ENCODE peak calls at places on chromosome 10, in eight cellular contexts. F, H, A, J, E, V, L and O are unnamed samples. For H3K4me1, the result is how much of the 10 kb centered on the place peaks cover.

GRCh38 chr10:124423813-124424212 is 5.1 kb upstream of the OAT start:
- DNase-seq in F (no peak), H (no peak), A (no peak), J (no peak), E (no peak), V (no peak), L (no peak), O (no peak)

GRCh38 chr10:121926669-121927360 is 1.0 kb downstream of the ATE1 start:
- DNase-seq in F (peak), H (no peak), A (no peak), J (peak), E (no peak), V (no peak), L (no peak), O (no peak)

GRCh38 chr10:767211-767610 is 77.7 kb upstream of the DIP2C start:
- DNase-seq in F (no peak), H (no peak), A (no peak), J (no peak), E (no peak), V (no peak), L (no peak), O (no peak)

GRCh38 chr10:35611750-35612149 is 6.6 kb downstream of the GJD4 start:
- DNase-seq in F (no peak), H (no peak), A (no peak), J (no peak), E (no peak), V (no peak), L (no peak), O (no peak)

GRCh38 chr10:72424561-72424960 is 69.8 kb upstream of the DNAJB12 start:
- DNase-seq in F (peak), H (no peak), A (no peak), J (no peak), E (no peak), V (no peak), L (no peak), O (no peak)

GRCh38 chr10:81179805-81180452 is 642.2 kb downstream of the SH2D4B start:
- DNase-seq in F (peak), H (no peak), A (no peak), J (peak), E (peak), V (no peak), L (no peak), O (peak)

GRCh38 chr10:62096534-62096933 is 172.1 kb downstream of the RTKN2 start:
- DNase-seq in F (no peak), H (no peak), A (no peak), J (no peak), E (no peak), V (no peak), L (no peak), O (no peak)

GRCh38 chr10:89367529-89367928 is 10.3 kb upstream of the IFIT1B start:
- DNase-seq in F (no peak), H (no peak), A (no peak), J (no peak), E (no peak), V (no peak), L (no peak), O (no peak)

GRCh38 chr10:15758618-15759017 is 38.9 kb upstream of the ITGA8 start:
- DNase-seq in F (no peak), H (no peak), A (no peak), J (no peak), E (no peak), V (no peak), L (no peak), O (no peak)

GRCh38 chr10:22325272-22325947 is 4.5 kb downstream of the BMI1 start:
- DNase-seq in F (peak), H (peak), A (no peak), J (peak), E (peak), V (peak), L (peak), O (peak)

GRCh38 chr10:3074145-3074665 is 6.9 kb downstream of the PFKP start:
- DNase-seq in F (no peak), H (peak), A (no peak), J (no peak), E (no peak), V (no peak), L (no peak), O (no peak)

GRCh38 chr10:110522365-110522988 is 24.8 kb downstream of the DUSP5 start:
- DNase-seq in F (peak), H (peak), A (no peak), J (no peak), E (no peak), V (no peak), L (no peak), O (no peak)

GRCh38 chr10:14971867-14972448 is 12.8 kb downstream of the MEIG1 start:
- DNase-seq in F (peak), H (no peak), A (no peak), J (peak), E (no peak), V (no peak), L (peak), O (peak)

GRCh38 chr10:32985781-32986350 is 27.8 kb upstream of the ITGB1 start:
- DNase-seq in F (peak), H (peak), A (no peak), J (peak), E (no peak), V (no peak), L (no peak), O (no peak)

GRCh38 chr10:32984003-32984600 is 26.1 kb upstream of the ITGB1 start:
- DNase-seq in F (no peak), H (no peak), A (no peak), J (no peak), E (no peak), V (no peak), L (no peak), O (no peak)

GRCh38 chr10:32983333-32983909 is 25.4 kb upstream of the ITGB1 start:
- DNase-seq in F (peak), H (peak), A (peak), J (no peak), E (no peak), V (no peak), L (no peak), O (peak)

GRCh38 chr10:32987172-32987571 is 29.1 kb upstream of the ITGB1 start:
- DNase-seq in F (no peak), H (no peak), A (no peak), J (no peak), E (no peak), V (no peak), L (no peak), O (no peak)

DNA sequence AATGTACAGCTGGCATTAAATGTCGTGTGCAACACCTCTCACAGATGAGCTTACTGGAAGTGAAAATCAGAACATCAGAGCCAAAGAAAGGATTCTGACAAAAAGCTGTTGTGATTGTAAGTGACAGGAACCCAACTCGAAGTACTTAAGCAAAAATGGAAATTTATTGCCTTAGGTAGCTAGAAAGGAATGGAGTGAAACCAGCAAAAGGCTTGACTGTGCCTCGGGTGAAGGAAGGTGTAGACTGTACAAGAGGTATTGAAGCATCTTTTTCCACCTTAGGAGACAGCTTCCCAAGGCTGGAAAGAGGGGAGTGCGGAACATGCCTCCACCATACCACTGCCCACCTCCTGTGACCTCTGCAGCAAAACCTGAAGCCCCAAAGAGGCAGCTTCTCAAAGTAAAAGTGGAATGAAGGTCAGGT is 27.3 kb upstream of the ITGB1 start:
- DNase-seq in F (no peak), H (peak), A (no peak), J (no peak), E (no peak), V (no peak), L (no peak), O (no peak)
- H3K4me1 ChIP-seq in F (half or more), H (under half), A (half or more), J (under half), E (under half), V (under half), L (under half), O (under half)

GRCh38 chr10:5411941-5412276 is 448 bp upstream of the NET1 start:
- DNase-seq in F (no peak), H (no peak), A (no peak), J (no peak), E (no peak), V (no peak), L (no peak), O (no peak)
- H3K27ac ChIP-seq in F (no peak), H (peak), A (peak), J (no peak), E (no peak), V (no peak), L (peak), O (no peak)

GRCh38 chr10:118752401-118752800 is 2.4 kb downstream of the CACUL1 start:
- DNase-seq in F (no peak), H (no peak), A (no peak), J (no peak), E (no peak), V (no peak), L (no peak), O (no peak)
- H3K4me3 ChIP-seq in F (no peak), H (peak), A (peak), J (peak), E (no peak), V (peak), L (peak), O (no peak)

GRCh38 chr10:70629338-70629737 is 26.8 kb upstream of the PRF1 start:
- DNase-seq in F (no peak), H (no peak), A (no peak), J (no peak), E (no peak), V (no peak), L (no peak), O (no peak)
- H3K4me1 ChIP-seq in F (under half), H (under half), A (under half), J (under half), E (under half), V (under half), L (under half), O (under half)

GRCh38 chr10:101029520-101030309 is 1.2 kb downstream of the PDZD7 start:
- DNase-seq in F (no peak), H (no peak), A (no peak), J (no peak), E (no peak), V (no peak), L (no peak), O (peak)

GRCh38 chr10:101030492-101031127 is 319 bp downstream of the PDZD7 start:
- DNase-seq in F (no peak), H (no peak), A (no peak), J (no peak), E (no peak), V (no peak), L (no peak), O (no peak)

GRCh38 chr10:101032637-101033201 is 1.7 kb downstream of the SFXN3 start:
- DNase-seq in F (peak), H (peak), A (no peak), J (no peak), E (peak), V (peak), L (peak), O (peak)

GRCh38 chr10:101031796-101032636 is 982 bp downstream of the SFXN3 start:
- DNase-seq in F (no peak), H (no peak), A (no peak), J (no peak), E (peak), V (peak), L (peak), O (peak)

GRCh38 chr10:101031128-101031795 is at the start of the genes PDZD7 and SFXN3:
- DNase-seq in F (peak), H (peak), A (no peak), J (peak), E (peak), V (peak), L (peak), O (peak)
- H3K27ac ChIP-seq in F (peak), H (peak), A (peak), J (no peak), E (peak), V (peak), L (peak), O (peak)